ENCODE peak calls at places on chromosomes 1 and 21, in four cellular contexts. Z is body of pancreas, N is testis, Y is breast epithelium. F is an unnamed sample.

GRCh38 chr1:58839147-58839795 is 55.4 kb upstream of the JUN start:
- DNase-seq in Y (no peak), N (no peak), Z (no peak), F (no peak)

GRCh38 chr1:61459345-61459744 is 265.6 kb downstream of the TM2D1 start:
- DNase-seq in Z (no peak), Y (no peak), N (no peak), F (no peak)

GRCh38 chr1:152018537-152018936 is 18.3 kb downstream of the S100A11 start:
- DNase-seq in N (no peak), Z (no peak), Y (no peak), F (peak; percentile 27)

GRCh38 chr21:33419538-33420123 is 16.4 kb downstream of the IFNGR2 start:
- DNase-seq in Y (no peak), N (no peak), Z (no peak), F (peak; percentile 64)

GRCh38 chr1:172838681-172839313 is 179.9 kb downstream of the FASLG start:
- DNase-seq in N (no peak), Y (no peak), Z (no peak), F (no peak)

GRCh38 chr1:204591473-204592090 is 75.4 kb downstream of the MDM4 start:
- DNase-seq in Y (no peak), N (no peak), Z (no peak), F (no peak)

GRCh38 chr21:45476582-45476981 is 65.7 kb downstream of the SLC19A1 start:
- DNase-seq in Y (no peak), N (no peak), Z (no peak), F (no peak)

GRCh38 chr1:33957854-33958253 is 94.0 kb downstream of the HMGB4 start:
- DNase-seq in N (no peak), Z (no peak), Y (no peak), F (no peak)

GRCh38 chr1:108801101-108801500 is 54.6 kb downstream of the STXBP3 start:
- DNase-seq in Y (no peak), Z (no peak), N (no peak), F (no peak)

GRCh38 chr1:66834926-66835325 is 33.9 kb upstream of the INSL5 start:
- DNase-seq in Y (no peak), N (no peak), Z (no peak), F (no peak)

GRCh38 chr1:48776400-48777218 is at the start of gene BEND5:
- DNase-seq in Y (peak; percentile 54), Z (peak; percentile 54), N (peak; percentile 70), F (no peak)

GRCh38 chr1:247146671-247147070 is 25.1 kb downstream of the ZNF124 start:
- DNase-seq in Y (no peak), Z (no peak), N (no peak), F (no peak)

GRCh38 chr1:227934476-227935313 is 13.0 kb downstream of the WNT9A start:
- DNase-seq in Y (no peak), N (no peak), Z (no peak), F (peak; percentile 20)

GRCh38 chr1:145975216-145975615 is 10.7 kb downstream of the POLR3GL start:
- DNase-seq in Z (no peak), N (no peak), Y (peak; percentile 47), F (no peak)

GRCh38 chr1:109910123-109910962 is at the start of gene CSF1:
- DNase-seq in Z (peak; percentile 71), N (peak; percentile 80), Y (peak; percentile 67), F (peak; percentile 65)

GRCh38 chr1:153587314-153587713 is 21.7 kb upstream of the S100A2 start:
- DNase-seq in Z (no peak), N (no peak), Y (no peak), F (no peak)

GRCh38 chr1:21321963-21322680 is 31.9 kb upstream of the ECE1 start:
- DNase-seq in N (no peak), Y (no peak), Z (no peak), F (no peak)

GRCh38 chr1:186960866-186961265 is 132.1 kb downstream of the PLA2G4A start:
- DNase-seq in Z (no peak), N (no peak), Y (no peak), F (no peak)

GRCh38 chr1:226974544-226975258 is 34.6 kb downstream of the COQ8A start:
- DNase-seq in Z (peak; percentile 51), N (peak; percentile 37), Y (no peak), F (no peak)

GRCh38 chr1:38244218-38244617 is 197.6 kb upstream of the POU3F1 start:
- DNase-seq in N (no peak), Y (no peak), Z (no peak), F (no peak)

GRCh38 chr21:45178971-45179370 is 104.6 kb downstream of the ADARB1 start:
- DNase-seq in N (no peak), Y (no peak), Z (no peak), F (no peak)

GRCh38 chr1:19046972-19047371 is 90.5 kb upstream of the IFFO2 start:
- DNase-seq in Z (no peak), Y (no peak), N (no peak), F (no peak)

GRCh38 chr21:33685613-33686197 is 43.4 kb downstream of the ITSN1 start:
- DNase-seq in Z (no peak), N (no peak), Y (no peak), F (no peak)

GRCh38 chr1:236759252-236759859 is 35.7 kb upstream of the MTR start:
- DNase-seq in N (no peak), Z (no peak), Y (no peak), F (peak; percentile 77)

GRCh38 chr1:248853023-248853422 is 5.9 kb downstream of the ZNF692 start:
- DNase-seq in Z (no peak), Y (no peak), N (no peak), F (no peak)

GRCh38 chr21:42421018-42421793 is 17.5 kb downstream of the UBASH3A start:
- DNase-seq in N (no peak), Y (no peak), Z (no peak), F (no peak)

GRCh38 chr1:112956503-112957132 is 622 bp upstream of the SLC16A1 start:
- DNase-seq in Y (no peak), N (peak; percentile 58), Z (peak; percentile 13), F (peak; percentile 61)

GRCh38 chr1:66998972-66999371 is 55.0 kb downstream of the SLC35D1 start:
- DNase-seq in Z (no peak), Y (no peak), N (no peak), F (no peak)

GRCh38 chr1:22018583-22019559 is 17.4 kb downstream of the CELA3A start:
- DNase-seq in Z (no peak), N (peak; percentile 18), Y (no peak), F (no peak)

GRCh38 chr1:193631306-193631705 is 444.9 kb upstream of the B3GALT2 start:
- DNase-seq in Z (no peak), N (no peak), Y (no peak), F (no peak)

GRCh38 chr1:16998589-16998988 is 13.1 kb downstream of the ATP13A2 start:
- DNase-seq in N (no peak), Y (no peak), Z (no peak), F (no peak)

GRCh38 chr1:111496398-111496797 is 7.0 kb downstream of the ADORA3 start:
- DNase-seq in Y (no peak), Z (no peak), N (no peak), F (no peak)

GRCh38 chr1:81803423-81804103 is 2.8 kb downstream of the ADGRL2 start:
- DNase-seq in N (peak; percentile 28), Y (no peak), Z (no peak), F (no peak)

GRCh38 chr1:169594391-169594790 is 8.1 kb upstream of the F5 start:
- DNase-seq in Z (no peak), N (no peak), Y (no peak), F (no peak)

GRCh38 chr1:169586395-169587255 is at the start of gene F5:
- DNase-seq in N (peak; percentile 81), Z (peak; percentile 69), Y (peak; percentile 70), F (peak; percentile 16)

GRCh38 chr1:169588112-169588511 is 1.8 kb upstream of the F5 start:
- DNase-seq in Z (no peak), N (no peak), Y (no peak), F (no peak)

GRCh38 chr1:169588785-169589485 is 2.7 kb upstream of the F5 start:
- DNase-seq in Z (no peak), N (no peak), Y (no peak), F (no peak)

DNA sequence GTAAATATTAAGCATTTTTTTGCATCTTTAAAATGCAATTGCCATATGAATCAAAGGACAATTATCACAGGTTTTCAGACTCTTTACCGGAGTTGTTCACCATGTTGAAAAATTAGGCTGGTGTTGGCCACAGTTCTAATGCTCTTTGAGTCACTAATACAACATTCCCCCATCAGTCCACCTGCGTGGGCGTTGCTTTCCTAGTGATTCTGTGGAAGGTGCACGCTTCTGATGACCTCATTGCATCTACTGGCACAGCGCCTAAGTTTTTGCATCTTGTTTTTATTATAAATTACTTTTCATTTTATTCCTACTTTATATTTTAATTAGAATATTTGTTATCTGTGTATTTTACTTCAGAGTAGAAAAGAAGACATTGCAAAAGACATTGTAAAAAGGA is 4.7 kb upstream of the F5 start:
- DNase-seq in Z (no peak), Y (no peak), N (no peak), F (no peak)
- TF ChIP-seq POLR2A in Z (no peak), Y (no peak), N (no peak), F (no peak)

GRCh38 chr1:24186993-24187790 is at the start of gene IFNLR1:
- DNase-seq in N (peak; percentile 56), Z (peak; percentile 75), Y (peak; percentile 65), F (no peak)
- TF ChIP-seq POLR2A in N (no peak), Z (peak; percentile 56), Y (peak; percentile 20), F (no peak)

GRCh38 chr1:28640766-28641165 is 2.1 kb downstream of the TAF12 start:
- DNase-seq in Y (no peak), N (no peak), Z (no peak), F (peak; percentile 65)

GRCh38 chr1:28648493-28649238 is at the start of gene RNU11:
- DNase-seq in N (peak; percentile 93), Z (peak; percentile 93), Y (peak; percentile 93), F (peak; percentile 97)

GRCh38 chr1:28642056-28642846 is 616 bp downstream of the TAF12 start:
- DNase-seq in Y (no peak), Z (no peak), N (peak; percentile 30), F (no peak)

GRCh38 chr1:28642847-28643635 is at the start of gene TAF12:
- DNase-seq in Z (peak; percentile 94), Y (peak; percentile 88), N (peak; percentile 94), F (peak; percentile 98)

GRCh38 chr1:28646040-28646439 is 2.4 kb upstream of the RNU11 start:
- DNase-seq in Y (no peak), Z (no peak), N (no peak), F (no peak)
- TF ChIP-seq POLR2A in Y (no peak), Z (no peak), N (no peak), F (no peak)

DNA sequence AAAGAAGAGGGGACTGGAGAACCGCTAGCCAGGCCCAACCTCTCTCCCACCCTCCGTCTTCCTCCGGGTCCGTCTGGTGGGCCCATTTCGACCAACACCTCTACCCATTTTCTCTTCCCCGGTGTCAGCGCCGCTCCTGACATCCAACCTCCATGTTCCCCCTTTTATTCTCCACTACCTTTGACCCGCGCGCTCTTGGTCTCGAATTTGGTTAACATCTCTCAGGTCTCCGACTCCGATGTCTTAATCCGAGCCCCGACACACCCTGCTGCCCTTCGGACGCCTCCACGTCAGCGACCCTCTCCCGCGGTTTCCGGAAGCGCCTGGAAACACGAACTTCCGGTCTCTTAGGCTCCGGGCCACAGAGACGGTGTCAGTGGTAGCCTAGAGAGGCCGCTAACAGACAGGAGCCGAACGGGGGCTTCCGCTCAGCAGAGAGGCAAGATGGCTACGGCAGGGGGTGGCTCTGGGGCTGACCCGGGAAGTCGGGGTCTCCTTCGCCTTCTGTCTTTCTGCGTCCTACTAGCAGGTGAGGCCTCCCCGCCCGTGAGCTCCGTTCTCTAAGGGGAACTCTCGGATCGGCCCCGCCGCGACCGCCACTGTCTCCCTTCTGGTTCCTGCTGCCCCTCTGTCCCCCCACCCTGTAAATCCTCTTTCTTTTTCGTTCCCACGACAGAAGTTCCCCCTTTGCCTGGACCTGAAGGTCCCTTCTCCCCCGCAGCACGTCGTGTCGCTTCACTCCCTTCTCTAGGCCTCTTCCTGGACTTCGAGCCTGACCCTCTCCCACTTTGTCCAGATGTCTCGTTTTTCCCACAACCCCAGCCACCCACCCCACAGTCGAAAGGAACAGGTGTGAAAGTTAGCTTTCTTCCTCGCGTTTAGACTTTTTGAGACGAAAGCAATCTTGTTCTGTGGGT is at the start of the genes COPA and NCSTN:
- DNase-seq in Y (peak; percentile 87), Z (peak; percentile 89), N (peak; percentile 97), F (peak; percentile 96)
- TF ChIP-seq POLR2A in Y (peak; percentile 83), Z (peak; percentile 95), N (no peak), F (peak; percentile 93)